ENCODE peak calls at places on chromosomes 12 and 14, in ten cellular contexts. N is AG08396; E is GM23248; V is iris pigment epithelial cell; J is NCI-H524; S is NCI-H2081; X is NCI-H1105; O is endothelial cell; A is stimulated activated CD4-positive, alpha-beta T cell treated with anti-CD3 and anti-CD28 coated beads, Interleukin-15, amount 100 ng/mL, for 1 hour; G is GM06990. K is an unnamed sample.

GRCh38 chr14:55454264-55455151 is 14.1 kb upstream of the TBPL2 start:
- DNase-seq in V (peak), X (peak), S (peak), N (peak), G (no peak), E (peak), A (no peak), O (no peak), J (peak), K (peak)

GRCh38 chr14:101072531-101072930 is 169.0 kb upstream of the RTL1 start:
- DNase-seq in X (no peak), A (no peak), V (no peak), N (no peak), J (no peak), G (no peak), O (no peak), E (no peak), S (no peak), K (no peak)

GRCh38 chr12:10967409-10967808 is 19.3 kb downstream of the TAS2R50 start:
- DNase-seq in N (peak), E (peak), V (peak), X (no peak), J (no peak), G (no peak), A (no peak), S (no peak), O (no peak), K (no peak)

GRCh38 chr12:108630481-108631207 is 3.0 kb downstream of the SELPLG start:
- DNase-seq in O (no peak), S (no peak), N (no peak), J (no peak), A (no peak), G (no peak), X (no peak), E (peak), V (peak), K (no peak)

GRCh38 chr14:73833530-73834257 is 17.9 kb upstream of the PTGR2 start:
- DNase-seq in G (no peak), O (no peak), V (peak), J (no peak), X (no peak), S (no peak), A (no peak), E (peak), N (no peak), K (no peak)

GRCh38 chr12:98533723-98534251 is 18.4 kb downstream of the TMPO start:
- DNase-seq in N (no peak), E (peak), S (no peak), A (no peak), V (peak), G (no peak), J (no peak), X (no peak), O (no peak), K (no peak)

GRCh38 chr12:131500564-131500963 is 210.3 kb upstream of the SFSWAP start:
- DNase-seq in A (no peak), N (no peak), G (no peak), E (no peak), V (no peak), O (no peak), S (no peak), X (no peak), J (no peak), K (no peak)

GRCh38 chr14:46782281-46782680 is 130.7 kb upstream of the RPL10L start:
- DNase-seq in V (no peak), J (no peak), X (no peak), N (no peak), O (no peak), A (no peak), E (no peak), S (no peak), G (no peak), K (no peak)

GRCh38 chr14:68782091-68782981 is 10.5 kb downstream of the ZFP36L1 start:
- DNase-seq in V (no peak), N (no peak), J (no peak), E (no peak), S (no peak), O (no peak), X (no peak), G (no peak), A (no peak), K (no peak)

GRCh38 chr14:102775855-102776760 is 1.1 kb upstream of the TRAF3 start:
- DNase-seq in O (no peak), N (peak), A (no peak), J (peak), G (peak), S (no peak), V (peak), E (peak), X (no peak), K (no peak)

GRCh38 chr12:54195736-54196347 is 7.1 kb upstream of the SMUG1 start:
- DNase-seq in J (no peak), E (peak), X (no peak), N (no peak), G (peak), O (no peak), A (no peak), V (peak), S (no peak), K (no peak)

GRCh38 chr12:69880566-69880965 is 55.5 kb downstream of the MYRFL start:
- DNase-seq in O (no peak), X (no peak), A (no peak), G (no peak), V (peak), S (no peak), E (peak), J (peak), N (no peak), K (no peak)

GRCh38 chr14:71452987-71453386 is 479.2 kb upstream of the RGS6 start:
- DNase-seq in S (no peak), V (no peak), G (no peak), O (no peak), X (no peak), A (no peak), N (no peak), E (peak), J (no peak), K (no peak)

GRCh38 chr12:3655331-3655900 is 97.5 kb downstream of the CRACR2A start:
- DNase-seq in A (no peak), E (peak), O (peak), S (no peak), J (peak), N (peak), X (peak), V (peak), G (no peak), K (peak)

GRCh38 chr14:33938131-33938949 is 12.5 kb downstream of the EGLN3 start:
- DNase-seq in S (peak), X (peak), E (peak), J (peak), G (no peak), V (no peak), O (peak), A (no peak), N (no peak), K (peak)

GRCh38 chr14:23559010-23559920 is 3.2 kb downstream of the THTPA start:
- DNase-seq in O (peak), N (peak), S (peak), A (peak), J (peak), X (peak), G (no peak), V (peak), E (peak), K (peak)